ENCODE peak calls at places on chromosomes 3 and 15, in nine cellular contexts. O is tibial artery; S is heart right ventricle; Q is activated effector memory CD4-positive, alpha-beta T cell treated with Interleukin-2 at 50 U/mL for 16 hours; R is HuH-7; E is fibroblast of mammary gland; N is heart left ventricle; X is stimulated activated naive CD8-positive, alpha-beta T cell treated with anti-CD3 and anti-CD28 coated beads, Interleukin-15, Interleukin-2, amounts not matched to agents 100 U/mL and 50 U/mL, for 24 hours; L is tibial nerve. F is an unnamed sample.

GRCh38 chr3:80618295-80619256 is 850.8 kb upstream of the ROBO1 start:
- DNase-seq in O (no peak), S (no peak), Q (no peak), R (no peak), E (no peak), N (no peak), X (no peak), L (no peak), F (no peak)

GRCh38 chr15:73872370-73872769 is 994 bp upstream of the TBC1D21 start:
- DNase-seq in O (no peak), S (no peak), Q (no peak), R (no peak), E (peak), N (no peak), X (no peak), L (no peak), F (no peak)

GRCh38 chr3:9688961-9689360 is 14.7 kb upstream of the CPNE9 start:
- DNase-seq in O (no peak), S (no peak), Q (no peak), R (no peak), E (no peak), N (no peak), X (no peak), L (no peak), F (no peak)

GRCh38 chr3:39383913-39384664 is 919 bp downstream of the SLC25A38 start:
- DNase-seq in O (peak), S (peak), Q (peak), R (peak), E (peak), N (peak), X (peak), L (peak), F (peak)

GRCh38 chr3:16052964-16053363 is 121.5 kb upstream of the GALNT15 start:
- DNase-seq in O (no peak), S (no peak), Q (no peak), R (no peak), E (peak), N (no peak), X (no peak), L (no peak), F (no peak)

GRCh38 chr15:67385971-67386370 is 131.4 kb downstream of the IQCH start:
- DNase-seq in O (no peak), S (no peak), Q (no peak), R (no peak), E (no peak), N (no peak), X (no peak), L (no peak), F (no peak)

GRCh38 chr3:160564205-160564922 is 1.0 kb downstream of the KPNA4 start:
- DNase-seq in O (no peak), S (peak), Q (no peak), R (no peak), E (no peak), N (no peak), X (peak), L (no peak), F (no peak)

GRCh38 chr15:83365370-83365938 is 81.0 kb upstream of the BNC1 start:
- DNase-seq in O (peak), S (peak), Q (no peak), R (no peak), E (peak), N (no peak), X (peak), L (no peak), F (peak)

GRCh38 chr3:185605566-185605965 is 19.5 kb downstream of the SENP2 start:
- DNase-seq in O (no peak), S (no peak), Q (no peak), R (no peak), E (no peak), N (no peak), X (no peak), L (no peak), F (no peak)

GRCh38 chr3:194132465-194133358 is 3.2 kb upstream of the HES1 start:
- DNase-seq in O (no peak), S (no peak), Q (no peak), R (no peak), E (peak), N (no peak), X (no peak), L (no peak), F (no peak)

GRCh38 chr3:114510201-114510600 is 216.4 kb downstream of the TIGIT start:
- DNase-seq in O (no peak), S (no peak), Q (no peak), R (no peak), E (no peak), N (no peak), X (no peak), L (no peak), F (no peak)

GRCh38 chr15:91491131-91491950 is 362.2 kb upstream of the SLCO3A1 start:
- DNase-seq in O (no peak), S (no peak), Q (no peak), R (no peak), E (peak), N (no peak), X (no peak), L (no peak), F (no peak)

GRCh38 chr3:32076566-32076965 is 29.9 kb upstream of the GPD1L start:
- DNase-seq in O (no peak), S (no peak), Q (no peak), R (no peak), E (peak), N (no peak), X (no peak), L (no peak), F (no peak)